ENCODE peak calls at places on chromosome 1, in nine cellular contexts. One of them, this sample, is unnamed.

GRCh38 chr1:202122639-202123335 is at the start of gene GPR37L1:
- DNase-seq in uterus: no peak
- DNase-seq in cardiac muscle cell: peak; percentile 90
- DNase-seq in IMR-90: peak; percentile 50
- DNase-seq in AG04450: no peak
- DNase-seq in dorsolateral prefrontal cortex: peak; percentile 86
- DNase-seq in fibroblast of pulmonary artery: peak; percentile 53
- DNase-seq in heart right ventricle: no peak
- DNase-seq in psoas muscle: peak; percentile 71
- DNase-seq in this sample: no peak

GRCh38 chr1:116674761-116675160 is 7.2 kb upstream of the IGSF3 start:
- DNase-seq in uterus: no peak
- DNase-seq in cardiac muscle cell: no peak
- DNase-seq in IMR-90: no peak
- DNase-seq in AG04450: no peak
- DNase-seq in dorsolateral prefrontal cortex: no peak
- DNase-seq in fibroblast of pulmonary artery: no peak
- DNase-seq in heart right ventricle: no peak
- DNase-seq in psoas muscle: no peak
- DNase-seq in this sample: no peak

GRCh38 chr1:173742203-173742886 is 27.6 kb downstream of the KLHL20 start:
- DNase-seq in uterus: no peak
- DNase-seq in cardiac muscle cell: no peak
- DNase-seq in IMR-90: no peak
- DNase-seq in AG04450: no peak
- DNase-seq in dorsolateral prefrontal cortex: no peak
- DNase-seq in fibroblast of pulmonary artery: no peak
- DNase-seq in heart right ventricle: no peak
- DNase-seq in psoas muscle: no peak
- DNase-seq in this sample: no peak

GRCh38 chr1:76351655-76352054 is 277.1 kb downstream of the ST6GALNAC3 start:
- DNase-seq in uterus: no peak
- DNase-seq in cardiac muscle cell: no peak
- DNase-seq in IMR-90: no peak
- DNase-seq in AG04450: no peak
- DNase-seq in dorsolateral prefrontal cortex: no peak
- DNase-seq in fibroblast of pulmonary artery: no peak
- DNase-seq in heart right ventricle: no peak
- DNase-seq in psoas muscle: no peak
- DNase-seq in this sample: no peak

GRCh38 chr1:226593541-226593940 is 45.0 kb downstream of the STUM start:
- DNase-seq in uterus: no peak
- DNase-seq in cardiac muscle cell: no peak
- DNase-seq in IMR-90: no peak
- DNase-seq in AG04450: no peak
- DNase-seq in dorsolateral prefrontal cortex: no peak
- DNase-seq in fibroblast of pulmonary artery: no peak
- DNase-seq in heart right ventricle: no peak
- DNase-seq in psoas muscle: no peak
- DNase-seq in this sample: no peak

GRCh38 chr1:7229696-7230095 is 444.4 kb downstream of the CAMTA1 start:
- DNase-seq in uterus: no peak
- DNase-seq in cardiac muscle cell: no peak
- DNase-seq in IMR-90: peak; percentile 74
- DNase-seq in AG04450: no peak
- DNase-seq in dorsolateral prefrontal cortex: no peak
- DNase-seq in fibroblast of pulmonary artery: no peak
- DNase-seq in heart right ventricle: no peak
- DNase-seq in psoas muscle: no peak
- DNase-seq in this sample: no peak

GRCh38 chr1:116388122-116388521 is 15.1 kb downstream of the ATP1A1 start:
- DNase-seq in uterus: no peak
- DNase-seq in cardiac muscle cell: no peak
- DNase-seq in IMR-90: no peak
- DNase-seq in AG04450: no peak
- DNase-seq in dorsolateral prefrontal cortex: no peak
- DNase-seq in fibroblast of pulmonary artery: no peak
- DNase-seq in heart right ventricle: no peak
- DNase-seq in psoas muscle: no peak
- DNase-seq in this sample: no peak

GRCh38 chr1:113456967-113457366 is 66.7 kb downstream of the MAGI3 start:
- DNase-seq in uterus: peak; percentile 52
- DNase-seq in cardiac muscle cell: no peak
- DNase-seq in IMR-90: peak; percentile 98
- DNase-seq in AG04450: peak; percentile 83
- DNase-seq in dorsolateral prefrontal cortex: no peak
- DNase-seq in fibroblast of pulmonary artery: peak; percentile 95
- DNase-seq in heart right ventricle: peak; percentile 13
- DNase-seq in psoas muscle: no peak
- DNase-seq in this sample: no peak

GRCh38 chr1:147807405-147807804 is 47.0 kb upstream of the GJA5 start:
- DNase-seq in uterus: no peak
- DNase-seq in cardiac muscle cell: no peak
- DNase-seq in IMR-90: no peak
- DNase-seq in AG04450: no peak
- DNase-seq in dorsolateral prefrontal cortex: no peak
- DNase-seq in fibroblast of pulmonary artery: no peak
- DNase-seq in heart right ventricle: no peak
- DNase-seq in psoas muscle: no peak
- DNase-seq in this sample: no peak

GRCh38 chr1:40162791-40163441 is 1.7 kb downstream of the RLF start:
- DNase-seq in uterus: no peak
- DNase-seq in cardiac muscle cell: no peak
- DNase-seq in IMR-90: peak; percentile 52
- DNase-seq in AG04450: no peak
- DNase-seq in dorsolateral prefrontal cortex: no peak
- DNase-seq in fibroblast of pulmonary artery: no peak
- DNase-seq in heart right ventricle: no peak
- DNase-seq in psoas muscle: no peak
- DNase-seq in this sample: no peak

GRCh38 chr1:176469450-176469985 is 6.5 kb downstream of the PAPPA2 start:
- DNase-seq in uterus: no peak
- DNase-seq in cardiac muscle cell: peak; percentile 38
- DNase-seq in IMR-90: peak; percentile 7
- DNase-seq in AG04450: no peak
- DNase-seq in dorsolateral prefrontal cortex: no peak
- DNase-seq in fibroblast of pulmonary artery: peak; percentile 18
- DNase-seq in heart right ventricle: no peak
- DNase-seq in psoas muscle: no peak
- DNase-seq in this sample: no peak

GRCh38 chr1:9384751-9385245 is 92.1 kb downstream of the SPSB1 start:
- DNase-seq in uterus: peak; percentile 61
- DNase-seq in cardiac muscle cell: no peak
- DNase-seq in IMR-90: no peak
- DNase-seq in AG04450: no peak
- DNase-seq in dorsolateral prefrontal cortex: peak; percentile 60
- DNase-seq in fibroblast of pulmonary artery: no peak
- DNase-seq in heart right ventricle: peak; percentile 68
- DNase-seq in psoas muscle: peak; percentile 94
- DNase-seq in this sample: no peak

DNA sequence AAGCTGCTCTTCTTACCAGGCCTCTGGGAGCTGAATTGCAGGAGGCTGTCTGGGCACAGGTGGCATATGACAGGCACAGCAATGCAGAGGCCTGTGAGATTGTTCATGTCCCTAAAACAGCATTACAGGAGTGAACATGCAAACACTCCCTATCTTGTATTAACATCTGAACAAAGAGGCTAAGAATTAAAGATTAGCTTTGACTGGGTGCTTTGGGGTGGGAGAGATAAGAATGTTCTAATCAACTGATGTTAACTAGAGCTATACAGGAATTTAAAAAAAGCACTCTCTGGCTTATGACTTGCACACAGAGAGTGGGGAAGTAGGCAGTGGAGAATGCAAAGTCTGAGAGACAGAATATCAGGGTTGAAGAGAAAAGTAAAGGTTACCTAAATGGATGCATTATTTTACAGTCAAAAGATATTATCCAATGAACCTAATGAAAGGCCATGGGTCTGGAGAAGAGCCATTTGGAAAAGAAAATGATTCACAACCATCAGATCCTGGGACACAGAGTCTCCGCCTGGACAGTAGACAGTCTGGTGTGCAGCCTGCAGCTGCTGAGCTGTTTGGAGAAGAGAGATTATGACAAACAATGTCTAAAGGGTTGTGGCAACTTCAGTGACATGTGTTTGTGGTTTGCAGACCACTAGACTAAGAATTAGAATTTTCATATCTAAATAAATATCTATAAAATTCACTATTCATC is 20.2 kb downstream of the DPT start:
- DNase-seq in uterus: no peak
- DNase-seq in cardiac muscle cell: no peak
- DNase-seq in IMR-90: no peak
- DNase-seq in AG04450: no peak
- DNase-seq in dorsolateral prefrontal cortex: no peak
- DNase-seq in fibroblast of pulmonary artery: no peak
- DNase-seq in heart right ventricle: no peak
- DNase-seq in psoas muscle: peak; percentile 61
- DNase-seq in this sample: no peak
- H3K4me3 ChIP-seq in uterus: no peak overlapping the region
- H3K4me3 ChIP-seq in cardiac muscle cell: no peak overlapping the region
- H3K4me3 ChIP-seq in IMR-90: no peak overlapping the region
- H3K4me3 ChIP-seq in AG04450: no peak overlapping the region
- H3K4me3 ChIP-seq in dorsolateral prefrontal cortex: no peak overlapping the region
- H3K4me3 ChIP-seq in fibroblast of pulmonary artery: no peak overlapping the region
- H3K4me3 ChIP-seq in heart right ventricle: no peak overlapping the region
- H3K4me3 ChIP-seq in psoas muscle: no peak overlapping the region
- H3K4me3 ChIP-seq in this sample: no peak overlapping the region

GRCh38 chr1:12196641-12197482 is 30.1 kb downstream of the TNFRSF1B start:
- DNase-seq in uterus: no peak
- DNase-seq in cardiac muscle cell: no peak
- DNase-seq in IMR-90: no peak
- DNase-seq in AG04450: no peak
- DNase-seq in dorsolateral prefrontal cortex: no peak
- DNase-seq in fibroblast of pulmonary artery: no peak
- DNase-seq in heart right ventricle: peak; percentile 39
- DNase-seq in psoas muscle: peak; percentile 67
- DNase-seq in this sample: no peak
- TF ChIP-seq CTCF in uterus: no peak
- TF ChIP-seq CTCF in cardiac muscle cell: no peak
- TF ChIP-seq CTCF in IMR-90: peak; percentile 1
- TF ChIP-seq CTCF in AG04450: peak; percentile 7
- TF ChIP-seq CTCF in dorsolateral prefrontal cortex: no peak
- TF ChIP-seq CTCF in fibroblast of pulmonary artery: no peak
- TF ChIP-seq CTCF in heart right ventricle: no peak
- TF ChIP-seq CTCF in psoas muscle: no peak
- TF ChIP-seq CTCF in this sample: no peak

DNA sequence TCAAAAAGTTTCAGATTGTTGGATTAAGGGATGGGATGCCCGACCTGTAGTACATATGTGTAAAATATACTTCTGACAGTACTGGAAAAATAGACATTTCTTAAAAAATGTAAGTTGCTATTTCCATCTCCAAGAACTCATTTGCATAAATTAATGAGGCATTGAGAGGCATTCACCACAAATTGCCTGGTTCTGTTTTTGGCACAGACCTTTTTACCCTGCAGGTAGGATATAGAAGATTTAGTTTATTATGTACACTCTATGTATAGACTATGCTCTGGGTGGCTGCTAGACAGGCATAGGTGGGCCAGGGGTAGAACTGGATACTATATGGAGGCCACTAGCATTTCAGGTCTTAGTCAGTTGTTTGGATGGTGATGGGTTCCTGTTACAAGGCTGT is 8.0 kb downstream of the CCDC17 start:
- DNase-seq in uterus: no peak
- DNase-seq in cardiac muscle cell: no peak
- DNase-seq in IMR-90: no peak
- DNase-seq in AG04450: no peak
- DNase-seq in dorsolateral prefrontal cortex: no peak
- DNase-seq in fibroblast of pulmonary artery: no peak
- DNase-seq in heart right ventricle: no peak
- DNase-seq in psoas muscle: no peak
- DNase-seq in this sample: no peak
- H3K4me3 ChIP-seq in uterus: no peak overlapping the region
- H3K4me3 ChIP-seq in cardiac muscle cell: no peak overlapping the region
- H3K4me3 ChIP-seq in IMR-90: no peak overlapping the region
- H3K4me3 ChIP-seq in AG04450: no peak overlapping the region
- H3K4me3 ChIP-seq in dorsolateral prefrontal cortex: no peak overlapping the region
- H3K4me3 ChIP-seq in fibroblast of pulmonary artery: no peak overlapping the region
- H3K4me3 ChIP-seq in heart right ventricle: no peak overlapping the region
- H3K4me3 ChIP-seq in psoas muscle: no peak overlapping the region
- H3K4me3 ChIP-seq in this sample: no peak overlapping the region

GRCh38 chr1:46530311-46530710 is 21.1 kb downstream of the KNCN start:
- DNase-seq in uterus: no peak
- DNase-seq in cardiac muscle cell: no peak
- DNase-seq in IMR-90: no peak
- DNase-seq in AG04450: no peak
- DNase-seq in dorsolateral prefrontal cortex: no peak
- DNase-seq in fibroblast of pulmonary artery: no peak
- DNase-seq in heart right ventricle: no peak
- DNase-seq in psoas muscle: no peak
- DNase-seq in this sample: no peak

GRCh38 chr1:46529031-46529630 is 22.3 kb downstream of the KNCN start:
- DNase-seq in uterus: no peak
- DNase-seq in cardiac muscle cell: no peak
- DNase-seq in IMR-90: no peak
- DNase-seq in AG04450: no peak
- DNase-seq in dorsolateral prefrontal cortex: no peak
- DNase-seq in fibroblast of pulmonary artery: no peak
- DNase-seq in heart right ventricle: no peak
- DNase-seq in psoas muscle: no peak
- DNase-seq in this sample: no peak

GRCh38 chr1:46532498-46533178 is 18.8 kb downstream of the KNCN start:
- DNase-seq in uterus: peak; percentile 32
- DNase-seq in cardiac muscle cell: peak; percentile 77
- DNase-seq in IMR-90: peak; percentile 36
- DNase-seq in AG04450: no peak
- DNase-seq in dorsolateral prefrontal cortex: peak; percentile 54
- DNase-seq in fibroblast of pulmonary artery: peak; percentile 54
- DNase-seq in heart right ventricle: peak; percentile 40
- DNase-seq in psoas muscle: peak; percentile 83
- DNase-seq in this sample: peak; percentile 67

GRCh38 chr1:46532095-46532494 is 19.4 kb downstream of the KNCN start:
- DNase-seq in uterus: no peak
- DNase-seq in cardiac muscle cell: no peak
- DNase-seq in IMR-90: no peak
- DNase-seq in AG04450: no peak
- DNase-seq in dorsolateral prefrontal cortex: no peak
- DNase-seq in fibroblast of pulmonary artery: no peak
- DNase-seq in heart right ventricle: no peak
- DNase-seq in psoas muscle: no peak
- DNase-seq in this sample: no peak

DNA sequence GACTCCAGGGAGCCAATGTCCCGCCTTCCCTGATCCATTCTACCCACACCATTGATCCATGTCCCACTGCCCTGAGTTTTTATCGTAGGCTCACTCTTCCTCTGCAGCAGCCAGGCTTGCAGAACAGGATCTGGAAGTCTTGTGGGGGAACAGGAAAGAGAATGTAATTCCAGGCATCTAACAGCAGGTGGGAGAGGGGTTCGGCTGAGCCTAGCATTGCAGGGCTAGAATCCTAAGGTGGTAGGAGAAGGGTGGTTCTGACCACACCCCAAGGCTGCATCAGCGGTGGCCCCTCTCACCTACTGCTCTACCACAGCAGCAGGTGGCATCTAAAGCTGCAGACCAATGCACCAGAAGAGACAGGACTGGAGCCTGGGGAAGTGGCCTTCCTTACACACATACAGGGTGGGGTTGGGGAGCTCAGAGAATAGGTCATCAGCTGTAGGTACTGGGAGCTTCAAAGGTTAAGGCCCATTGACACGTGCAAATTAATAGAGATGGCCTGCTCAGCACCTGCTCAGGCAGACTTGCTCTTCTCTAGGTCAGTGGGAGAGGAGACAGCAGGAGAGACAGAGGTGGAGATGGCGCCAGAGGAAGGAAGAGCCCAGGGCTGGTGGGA is 20.5 kb downstream of the KNCN start:
- DNase-seq in uterus: no peak
- DNase-seq in cardiac muscle cell: peak; percentile 28
- DNase-seq in IMR-90: no peak
- DNase-seq in AG04450: no peak
- DNase-seq in dorsolateral prefrontal cortex: no peak
- DNase-seq in fibroblast of pulmonary artery: no peak
- DNase-seq in heart right ventricle: no peak
- DNase-seq in psoas muscle: no peak
- DNase-seq in this sample: no peak
- TF ChIP-seq CTCF in uterus: no peak
- TF ChIP-seq CTCF in cardiac muscle cell: peak; percentile 24
- TF ChIP-seq CTCF in IMR-90: peak; percentile 21
- TF ChIP-seq CTCF in AG04450: peak; percentile 39
- TF ChIP-seq CTCF in dorsolateral prefrontal cortex: no peak
- TF ChIP-seq CTCF in fibroblast of pulmonary artery: peak; percentile 16
- TF ChIP-seq CTCF in heart right ventricle: no peak
- TF ChIP-seq CTCF in psoas muscle: no peak
- TF ChIP-seq CTCF in this sample: no peak

This sample was measured in CD8-positive, alpha-beta T cell.